ENCODE peak calls at places on chromosomes 7 and 10, in four cellular contexts. I is cardiac muscle cell; H is activated naive CD8-positive, alpha-beta T cell treated with anti-CD3 and anti-CD28 coated beads for 36 hours; P is prostate gland. U is an unnamed sample.

GRCh38 chr10:91652364-91652763 is 19.5 kb upstream of the PPP1R3C start:
- DNase-seq in P (no peak), I (peak; percentile 92), H (no peak), U (no peak)

GRCh38 chr10:80633383-80633860 is 95.7 kb downstream of the SH2D4B start:
- DNase-seq in I (peak; percentile 6), H (no peak), P (no peak), U (no peak)

GRCh38 chr7:47757946-47758371 is 176.0 kb upstream of the TNS3 start:
- DNase-seq in P (peak; percentile 64), I (peak; percentile 93), H (no peak), U (no peak)

GRCh38 chr7:150340024-150340749 is 1.2 kb downstream of the RARRES2 start:
- DNase-seq in P (no peak), H (peak; percentile 57), I (peak; percentile 86), U (no peak)

GRCh38 chr10:21523007-21523406 is 2.5 kb downstream of the SKIDA1 start:
- DNase-seq in H (no peak), I (no peak), P (no peak), U (no peak)

GRCh38 chr10:127833804-127834203 is 58.9 kb downstream of the CLRN3 start:
- DNase-seq in I (no peak), P (no peak), H (no peak), U (no peak)

GRCh38 chr10:5809541-5810154 is 3.6 kb downstream of the GDI2 start:
- DNase-seq in H (no peak), P (no peak), I (no peak), U (no peak)

GRCh38 chr7:111438369-111439289 is 123.7 kb downstream of the IMMP2L start:
- DNase-seq in P (no peak), H (no peak), I (peak; percentile 73), U (no peak)

GRCh38 chr7:44400033-44400511 is 74.7 kb upstream of the CAMK2B start:
- DNase-seq in P (no peak), H (no peak), I (no peak), U (no peak)

GRCh38 chr7:31741852-31742251 is 54.8 kb downstream of the PPP1R17 start:
- DNase-seq in H (no peak), P (no peak), I (no peak), U (no peak)

GRCh38 chr10:19563424-19564141 is 252.6 kb upstream of the PLXDC2 start:
- DNase-seq in H (no peak), P (no peak), I (no peak), U (no peak)

GRCh38 chr7:43888983-43889945 is 17.1 kb downstream of the URGCP start:
- DNase-seq in I (no peak), P (no peak), H (no peak), U (no peak)

GRCh38 chr7:27110977-27111752 is 8.7 kb upstream of the HOXA2 start:
- DNase-seq in I (no peak), H (no peak), P (no peak), U (no peak)

GRCh38 chr10:43888551-43888950 is 239.9 kb upstream of the ZNF32 start:
- DNase-seq in I (peak; percentile 77), H (no peak), P (no peak), U (no peak)

GRCh38 chr10:55631071-55631654 is 729.9 kb downstream of the ZWINT start:
- DNase-seq in I (peak; percentile 24), H (peak; percentile 55), P (no peak), U (no peak)

GRCh38 chr10:108392286-108392685 is 1227.8 kb upstream of the SORCS1 start:
- DNase-seq in P (no peak), I (peak; percentile 54), H (no peak), U (no peak)

GRCh38 chr7:102208826-102209225 is 77.8 kb upstream of the SH2B2 start:
- DNase-seq in H (no peak), I (no peak), P (no peak), U (no peak)

GRCh38 chr10:86729677-86730076 is 26.7 kb upstream of the BMPR1A start:
- DNase-seq in P (no peak), H (no peak), I (no peak), U (no peak)

GRCh38 chr10:71383972-71384687 is 12.6 kb upstream of the CDH23 start:
- DNase-seq in H (peak; percentile 66), I (peak; percentile 57), P (peak; percentile 46), U (peak; percentile 76)

GRCh38 chr7:112873831-112874553 is 83.8 kb upstream of the TMEM168 start:
- DNase-seq in P (no peak), I (peak; percentile 12), H (no peak), U (no peak)

GRCh38 chr10:87702260-87702972 is 42.7 kb downstream of the PAPSS2 start:
- DNase-seq in H (no peak), I (no peak), P (no peak), U (no peak)

GRCh38 chr7:111108526-111108925 is 17.6 kb downstream of the LRRN3 start:
- DNase-seq in I (peak; percentile 64), P (no peak), H (no peak), U (no peak)

GRCh38 chr7:84455788-84456187 is 261.2 kb upstream of the SEMA3A start:
- DNase-seq in P (no peak), I (peak; percentile 48), H (no peak), U (no peak)

GRCh38 chr7:76122516-76123239 is 74.8 kb downstream of the MDH2 start:
- DNase-seq in I (peak; percentile 46), P (no peak), H (no peak), U (no peak)

GRCh38 chr10:94012834-94013830 is 19.4 kb downstream of the PLCE1 start:
- DNase-seq in I (no peak), P (no peak), H (no peak), U (no peak)

GRCh38 chr7:106986450-106986977 is 58.0 kb upstream of the PRKAR2B start:
- DNase-seq in P (no peak), H (no peak), I (no peak), U (no peak)

U was measured in 8988T.